ENCODE peak calls at places on chromosomes 5 and 9, in ten cellular contexts. One of them, this sample, is unnamed.

GRCh38 chr9:137382728-137383452 is 40.1 kb downstream of the EXD3 start:
- DNase-seq in kidney: peak; percentile 60
- DNase-seq in neural crest cell: no peak
- DNase-seq in GM23338: peak; percentile 45
- DNase-seq in IMR-90: no peak
- DNase-seq in astrocyte of the cerebellum: no peak
- DNase-seq in NB4: no peak
- DNase-seq in HFFc6: no peak
- DNase-seq in PC-9: no peak
- DNase-seq in fibroblast of pulmonary artery: no peak
- DNase-seq in this sample: no peak

GRCh38 chr5:141330299-141331080 is at the start of gene PCDHGA1:
- DNase-seq in neural crest cell: no peak
- DNase-seq in kidney: no peak
- DNase-seq in HFFc6: peak; percentile 52
- DNase-seq in IMR-90: peak; percentile 75
- DNase-seq in PC-9: peak; percentile 35
- DNase-seq in NB4: peak; percentile 34
- DNase-seq in GM23338: peak; percentile 63
- DNase-seq in fibroblast of pulmonary artery: peak; percentile 71
- DNase-seq in astrocyte of the cerebellum: no peak
- DNase-seq in this sample: peak; percentile 52

GRCh38 chr5:107370569-107370968 is 300.2 kb downstream of the EFNA5 start:
- DNase-seq in IMR-90: no peak
- DNase-seq in NB4: no peak
- DNase-seq in astrocyte of the cerebellum: no peak
- DNase-seq in kidney: no peak
- DNase-seq in HFFc6: no peak
- DNase-seq in PC-9: no peak
- DNase-seq in neural crest cell: no peak
- DNase-seq in fibroblast of pulmonary artery: no peak
- DNase-seq in GM23338: no peak
- DNase-seq in this sample: no peak

GRCh38 chr9:87643778-87644570 is 81.9 kb upstream of the CTSL start:
- DNase-seq in neural crest cell: no peak
- DNase-seq in GM23338: peak; percentile 20
- DNase-seq in astrocyte of the cerebellum: no peak
- DNase-seq in NB4: no peak
- DNase-seq in PC-9: no peak
- DNase-seq in kidney: no peak
- DNase-seq in fibroblast of pulmonary artery: no peak
- DNase-seq in HFFc6: no peak
- DNase-seq in IMR-90: no peak
- DNase-seq in this sample: no peak

GRCh38 chr5:123754167-123754840 is 242.3 kb downstream of the CSNK1G3 start:
- DNase-seq in fibroblast of pulmonary artery: peak; percentile 21
- DNase-seq in HFFc6: peak; percentile 16
- DNase-seq in kidney: no peak
- DNase-seq in GM23338: no peak
- DNase-seq in PC-9: no peak
- DNase-seq in astrocyte of the cerebellum: no peak
- DNase-seq in neural crest cell: no peak
- DNase-seq in NB4: no peak
- DNase-seq in IMR-90: peak; percentile 69
- DNase-seq in this sample: no peak

GRCh38 chr9:134624827-134625181 is 16.8 kb upstream of the COL5A1 start:
- DNase-seq in GM23338: no peak
- DNase-seq in IMR-90: peak; percentile 87
- DNase-seq in astrocyte of the cerebellum: no peak
- DNase-seq in PC-9: peak; percentile 76
- DNase-seq in neural crest cell: no peak
- DNase-seq in kidney: no peak
- DNase-seq in NB4: no peak
- DNase-seq in HFFc6: peak; percentile 92
- DNase-seq in fibroblast of pulmonary artery: peak; percentile 63
- DNase-seq in this sample: no peak

GRCh38 chr9:133558191-133559126 is 24.0 kb downstream of the ADAMTSL2 start:
- DNase-seq in kidney: no peak
- DNase-seq in NB4: peak; percentile 58
- DNase-seq in PC-9: no peak
- DNase-seq in fibroblast of pulmonary artery: peak; percentile 80
- DNase-seq in GM23338: no peak
- DNase-seq in IMR-90: peak; percentile 85
- DNase-seq in neural crest cell: peak; percentile 39
- DNase-seq in astrocyte of the cerebellum: peak; percentile 65
- DNase-seq in HFFc6: peak; percentile 76
- DNase-seq in this sample: peak; percentile 89

GRCh38 chr9:84670106-84670800 is 724 bp downstream of the NTRK2 start:
- DNase-seq in PC-9: no peak
- DNase-seq in HFFc6: no peak
- DNase-seq in GM23338: peak; percentile 75
- DNase-seq in astrocyte of the cerebellum: no peak
- DNase-seq in NB4: no peak
- DNase-seq in fibroblast of pulmonary artery: no peak
- DNase-seq in neural crest cell: peak; percentile 25
- DNase-seq in kidney: peak; percentile 74
- DNase-seq in IMR-90: no peak
- DNase-seq in this sample: peak; percentile 36

GRCh38 chr9:99419099-99419498 is 197.0 kb downstream of the SEC61B start:
- DNase-seq in PC-9: no peak
- DNase-seq in neural crest cell: no peak
- DNase-seq in fibroblast of pulmonary artery: peak; percentile 13
- DNase-seq in HFFc6: no peak
- DNase-seq in NB4: no peak
- DNase-seq in GM23338: no peak
- DNase-seq in kidney: no peak
- DNase-seq in IMR-90: peak; percentile 71
- DNase-seq in astrocyte of the cerebellum: no peak
- DNase-seq in this sample: no peak

GRCh38 chr5:76764374-76764773 is 48.4 kb downstream of the F2R start:
- DNase-seq in PC-9: no peak
- DNase-seq in neural crest cell: no peak
- DNase-seq in kidney: no peak
- DNase-seq in NB4: no peak
- DNase-seq in fibroblast of pulmonary artery: no peak
- DNase-seq in IMR-90: no peak
- DNase-seq in GM23338: no peak
- DNase-seq in HFFc6: no peak
- DNase-seq in astrocyte of the cerebellum: no peak
- DNase-seq in this sample: no peak

GRCh38 chr9:118896356-118897000 is 472.8 kb downstream of the BRINP1 start:
- DNase-seq in GM23338: no peak
- DNase-seq in astrocyte of the cerebellum: no peak
- DNase-seq in neural crest cell: no peak
- DNase-seq in IMR-90: no peak
- DNase-seq in HFFc6: no peak
- DNase-seq in PC-9: no peak
- DNase-seq in kidney: no peak
- DNase-seq in NB4: no peak
- DNase-seq in fibroblast of pulmonary artery: no peak
- DNase-seq in this sample: no peak

GRCh38 chr5:146291421-146292074 is 47.1 kb upstream of the POU4F3 start:
- DNase-seq in kidney: no peak
- DNase-seq in NB4: peak; percentile 65
- DNase-seq in GM23338: peak; percentile 82
- DNase-seq in fibroblast of pulmonary artery: peak; percentile 68
- DNase-seq in IMR-90: peak; percentile 33
- DNase-seq in HFFc6: peak; percentile 24
- DNase-seq in neural crest cell: peak; percentile 11
- DNase-seq in PC-9: no peak
- DNase-seq in astrocyte of the cerebellum: peak; percentile 42
- DNase-seq in this sample: peak; percentile 52
- TF ChIP-seq CTCF in kidney: peak; percentile 44
- TF ChIP-seq CTCF in NB4: peak; percentile 43
- TF ChIP-seq CTCF in GM23338: peak; percentile 81
- TF ChIP-seq CTCF in fibroblast of pulmonary artery: peak; percentile 68
- TF ChIP-seq CTCF in IMR-90: peak; percentile 60
- TF ChIP-seq CTCF in HFFc6: peak; percentile 81
- TF ChIP-seq CTCF in neural crest cell: peak; percentile 79
- TF ChIP-seq CTCF in PC-9: peak; percentile 75
- TF ChIP-seq CTCF in astrocyte of the cerebellum: peak; percentile 55
- TF ChIP-seq CTCF in this sample: peak; percentile 45

GRCh38 chr5:14407051-14407450 is 174.5 kb upstream of the OTULINL start:
- DNase-seq in GM23338: no peak
- DNase-seq in astrocyte of the cerebellum: no peak
- DNase-seq in neural crest cell: no peak
- DNase-seq in NB4: no peak
- DNase-seq in PC-9: no peak
- DNase-seq in kidney: no peak
- DNase-seq in fibroblast of pulmonary artery: no peak
- DNase-seq in HFFc6: no peak
- DNase-seq in IMR-90: no peak
- DNase-seq in this sample: no peak

GRCh38 chr5:14405706-14406553 is 175.7 kb upstream of the OTULINL start:
- DNase-seq in GM23338: no peak
- DNase-seq in neural crest cell: no peak
- DNase-seq in HFFc6: no peak
- DNase-seq in astrocyte of the cerebellum: no peak
- DNase-seq in NB4: no peak
- DNase-seq in fibroblast of pulmonary artery: peak; percentile 42
- DNase-seq in PC-9: peak; percentile 80
- DNase-seq in IMR-90: no peak
- DNase-seq in kidney: no peak
- DNase-seq in this sample: no peak

GRCh38 chr5:14407746-14408175 is 173.8 kb upstream of the OTULINL start:
- DNase-seq in GM23338: no peak
- DNase-seq in fibroblast of pulmonary artery: peak; percentile 80
- DNase-seq in astrocyte of the cerebellum: no peak
- DNase-seq in HFFc6: no peak
- DNase-seq in neural crest cell: no peak
- DNase-seq in PC-9: no peak
- DNase-seq in IMR-90: no peak
- DNase-seq in NB4: no peak
- DNase-seq in kidney: no peak
- DNase-seq in this sample: no peak

GRCh38 chr5:14406554-14406849 is 175.1 kb upstream of the OTULINL start:
- DNase-seq in IMR-90: peak; percentile 97
- DNase-seq in GM23338: no peak
- DNase-seq in HFFc6: peak; percentile 92
- DNase-seq in PC-9: peak; percentile 91
- DNase-seq in kidney: no peak
- DNase-seq in astrocyte of the cerebellum: peak; percentile 79
- DNase-seq in neural crest cell: no peak
- DNase-seq in NB4: no peak
- DNase-seq in fibroblast of pulmonary artery: peak; percentile 87
- DNase-seq in this sample: no peak

GRCh38 chr5:14405267-14405666 is 176.3 kb upstream of the OTULINL start:
- DNase-seq in astrocyte of the cerebellum: no peak
- DNase-seq in PC-9: peak; percentile 73
- DNase-seq in HFFc6: no peak
- DNase-seq in NB4: peak; percentile 20
- DNase-seq in kidney: no peak
- DNase-seq in GM23338: peak; percentile 59
- DNase-seq in neural crest cell: no peak
- DNase-seq in fibroblast of pulmonary artery: no peak
- DNase-seq in IMR-90: no peak
- DNase-seq in this sample: no peak
- TF ChIP-seq CTCF in astrocyte of the cerebellum: peak; percentile 43
- TF ChIP-seq CTCF in PC-9: peak; percentile 34
- TF ChIP-seq CTCF in HFFc6: peak; percentile 56
- TF ChIP-seq CTCF in NB4: peak; percentile 51
- TF ChIP-seq CTCF in kidney: no peak
- TF ChIP-seq CTCF in GM23338: peak; percentile 67
- TF ChIP-seq CTCF in neural crest cell: peak; percentile 53
- TF ChIP-seq CTCF in fibroblast of pulmonary artery: peak; percentile 16
- TF ChIP-seq CTCF in IMR-90: peak; percentile 12
- TF ChIP-seq CTCF in this sample: no peak

GRCh38 chr5:36366883-36367282 is 65.2 kb upstream of the RANBP3L start:
- DNase-seq in NB4: no peak
- DNase-seq in GM23338: no peak
- DNase-seq in astrocyte of the cerebellum: no peak
- DNase-seq in kidney: no peak
- DNase-seq in IMR-90: no peak
- DNase-seq in HFFc6: peak; percentile 12
- DNase-seq in fibroblast of pulmonary artery: no peak
- DNase-seq in PC-9: no peak
- DNase-seq in neural crest cell: no peak
- DNase-seq in this sample: no peak

GRCh38 chr5:36364473-36364872 is 62.8 kb upstream of the RANBP3L start:
- DNase-seq in astrocyte of the cerebellum: no peak
- DNase-seq in neural crest cell: no peak
- DNase-seq in HFFc6: no peak
- DNase-seq in IMR-90: no peak
- DNase-seq in NB4: no peak
- DNase-seq in PC-9: no peak
- DNase-seq in GM23338: no peak
- DNase-seq in kidney: no peak
- DNase-seq in fibroblast of pulmonary artery: no peak
- DNase-seq in this sample: no peak

GRCh38 chr5:36360311-36360710 is 58.6 kb upstream of the RANBP3L start:
- DNase-seq in GM23338: no peak
- DNase-seq in fibroblast of pulmonary artery: no peak
- DNase-seq in astrocyte of the cerebellum: no peak
- DNase-seq in NB4: no peak
- DNase-seq in neural crest cell: no peak
- DNase-seq in PC-9: no peak
- DNase-seq in HFFc6: no peak
- DNase-seq in IMR-90: no peak
- DNase-seq in kidney: no peak
- DNase-seq in this sample: no peak

GRCh38 chr5:36363776-36364175 is 62.1 kb upstream of the RANBP3L start:
- DNase-seq in kidney: no peak
- DNase-seq in astrocyte of the cerebellum: no peak
- DNase-seq in GM23338: no peak
- DNase-seq in PC-9: no peak
- DNase-seq in NB4: no peak
- DNase-seq in fibroblast of pulmonary artery: peak; percentile 17
- DNase-seq in IMR-90: no peak
- DNase-seq in neural crest cell: no peak
- DNase-seq in HFFc6: no peak
- DNase-seq in this sample: no peak

DNA sequence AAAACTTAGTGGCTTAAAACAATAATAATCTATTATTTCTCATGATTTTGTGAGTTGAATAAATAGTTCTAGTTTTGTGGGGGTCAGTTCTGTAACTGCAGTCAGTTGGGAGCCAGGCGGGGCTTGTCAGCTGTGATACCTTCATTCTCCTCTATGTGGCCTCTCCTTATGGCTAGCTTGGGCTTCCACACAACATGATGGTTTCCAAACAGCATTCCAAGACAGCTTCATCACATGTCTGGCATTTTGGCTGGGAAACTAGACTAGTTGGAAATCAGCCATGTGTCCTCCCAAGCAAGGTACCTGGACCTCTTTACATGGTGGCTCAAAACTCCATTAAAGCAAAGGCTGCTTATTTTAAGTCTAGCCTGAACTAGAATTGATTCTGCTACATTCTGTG is 61.4 kb upstream of the RANBP3L start:
- DNase-seq in kidney: no peak
- DNase-seq in HFFc6: peak; percentile 70
- DNase-seq in IMR-90: peak; percentile 43
- DNase-seq in GM23338: peak; percentile 62
- DNase-seq in NB4: no peak
- DNase-seq in fibroblast of pulmonary artery: peak; percentile 81
- DNase-seq in astrocyte of the cerebellum: peak; percentile 72
- DNase-seq in PC-9: no peak
- DNase-seq in neural crest cell: no peak
- DNase-seq in this sample: no peak
- TF ChIP-seq CTCF in kidney: no peak
- TF ChIP-seq CTCF in HFFc6: peak; percentile 49
- TF ChIP-seq CTCF in IMR-90: peak; percentile 4
- TF ChIP-seq CTCF in GM23338: no peak
- TF ChIP-seq CTCF in NB4: no peak
- TF ChIP-seq CTCF in fibroblast of pulmonary artery: peak; percentile 33
- TF ChIP-seq CTCF in astrocyte of the cerebellum: peak; percentile 42
- TF ChIP-seq CTCF in PC-9: no peak
- TF ChIP-seq CTCF in neural crest cell: no peak
- TF ChIP-seq CTCF in this sample: no peak

GRCh38 chr5:114101153-114101552 is 260.7 kb upstream of the KCNN2 start:
- DNase-seq in kidney: no peak
- DNase-seq in HFFc6: peak; percentile 81
- DNase-seq in PC-9: no peak
- DNase-seq in NB4: peak; percentile 57
- DNase-seq in neural crest cell: no peak
- DNase-seq in fibroblast of pulmonary artery: peak; percentile 70
- DNase-seq in IMR-90: peak; percentile 80
- DNase-seq in GM23338: peak; percentile 72
- DNase-seq in astrocyte of the cerebellum: peak; percentile 19
- DNase-seq in this sample: no peak
- TF ChIP-seq CTCF in kidney: peak; percentile 46
- TF ChIP-seq CTCF in HFFc6: peak; percentile 91
- TF ChIP-seq CTCF in PC-9: peak; percentile 67
- TF ChIP-seq CTCF in NB4: peak; percentile 52
- TF ChIP-seq CTCF in neural crest cell: peak; percentile 69
- TF ChIP-seq CTCF in fibroblast of pulmonary artery: peak; percentile 62
- TF ChIP-seq CTCF in IMR-90: peak; percentile 82
- TF ChIP-seq CTCF in GM23338: peak; percentile 67
- TF ChIP-seq CTCF in astrocyte of the cerebellum: peak; percentile 56
- TF ChIP-seq CTCF in this sample: peak; percentile 33

This sample was measured in GM13976.